ENCODE peak calls at places on chromosomes 12 and 14, in ten cellular contexts. J is ascending aorta, O is fibroblast of lung, A is AG09309, G is nephron progenitor cell, X is cardiac fibroblast, P is OCI-LY7, Z is sigmoid colon, U is tibial artery, N is AG04449. Y is an unnamed sample.

GRCh38 chr12:112226768-112227167 is 101.4 kb downstream of the TRAFD1 start:
- DNase-seq in J (no peak), O (no peak), A (no peak), G (no peak), X (no peak), P (no peak), Z (no peak), U (no peak), N (no peak), Y (no peak)

GRCh38 chr12:16385779-16386646 is 38.6 kb downstream of the MGST1 start:
- DNase-seq in J (no peak), O (peak), A (peak), G (peak), X (peak), P (peak), Z (peak), U (no peak), N (peak), Y (peak)

GRCh38 chr14:72617391-72618011 is 276.4 kb downstream of the DPF3 start:
- DNase-seq in J (no peak), O (peak), A (no peak), G (peak), X (peak), P (no peak), Z (no peak), U (no peak), N (no peak), Y (peak)

GRCh38 chr14:63204407-63205280 is at the start of gene RHOJ:
- DNase-seq in J (no peak), O (peak), A (no peak), G (peak), X (peak), P (no peak), Z (peak), U (no peak), N (no peak), Y (peak)

GRCh38 chr12:65631621-65632111 is 192.6 kb upstream of the HMGA2 start:
- DNase-seq in J (no peak), O (peak), A (peak), G (no peak), X (peak), P (no peak), Z (no peak), U (no peak), N (peak), Y (peak)

GRCh38 chr12:82958966-82959365 is 272.3 kb downstream of the TMTC2 start:
- DNase-seq in J (no peak), O (no peak), A (no peak), G (no peak), X (no peak), P (no peak), Z (no peak), U (no peak), N (no peak), Y (no peak)

GRCh38 chr12:29743801-29744200 is 39.9 kb downstream of the TMTC1 start:
- DNase-seq in J (no peak), O (peak), A (no peak), G (no peak), X (peak), P (no peak), Z (no peak), U (no peak), N (no peak), Y (peak)

GRCh38 chr14:39015360-39015961 is 87.6 kb downstream of the SEC23A start:
- DNase-seq in J (no peak), O (peak), A (peak), G (peak), X (peak), P (peak), Z (no peak), U (no peak), N (no peak), Y (peak)

GRCh38 chr14:66649515-66649914 is 141.6 kb downstream of the GPHN start:
- DNase-seq in J (no peak), O (no peak), A (no peak), G (no peak), X (no peak), P (no peak), Z (no peak), U (no peak), N (no peak), Y (no peak)

GRCh38 chr14:50038398-50039119 is 77.8 kb downstream of the VCPKMT start:
- DNase-seq in J (no peak), O (peak), A (peak), G (no peak), X (peak), P (no peak), Z (no peak), U (no peak), N (peak), Y (peak)

GRCh38 chr12:75526655-75527511 is 15.5 kb upstream of the KRR1 start:
- DNase-seq in J (no peak), O (peak), A (peak), G (peak), X (peak), P (peak), Z (peak), U (no peak), N (no peak), Y (peak)

GRCh38 chr14:51304428-51304827 is 64.4 kb downstream of the TMX1 start:
- DNase-seq in J (no peak), O (peak), A (no peak), G (no peak), X (no peak), P (no peak), Z (no peak), U (no peak), N (no peak), Y (peak)

GRCh38 chr12:52540531-52540930 is 12.4 kb downstream of the KRT71 start:
- DNase-seq in J (no peak), O (no peak), A (no peak), G (no peak), X (no peak), P (no peak), Z (no peak), U (no peak), N (no peak), Y (no peak)

GRCh38 chr12:105278043-105278697 is 42.2 kb upstream of the APPL2 start:
- DNase-seq in J (no peak), O (no peak), A (no peak), G (no peak), X (peak), P (peak), Z (no peak), U (no peak), N (no peak), Y (peak)

GRCh38 chr12:105279460-105280056 is 43.6 kb upstream of the APPL2 start:
- DNase-seq in J (no peak), O (no peak), A (no peak), G (peak), X (peak), P (peak), Z (no peak), U (no peak), N (no peak), Y (peak)

GRCh38 chr12:105280966-105281693 is 45.2 kb upstream of the APPL2 start:
- DNase-seq in J (no peak), O (peak), A (no peak), G (no peak), X (no peak), P (no peak), Z (no peak), U (no peak), N (no peak), Y (peak)

GRCh38 chr12:105285378-105285777 is 45.1 kb upstream of the C12orf75 start:
- DNase-seq in J (no peak), O (no peak), A (no peak), G (no peak), X (no peak), P (no peak), Z (no peak), U (no peak), N (no peak), Y (no peak)

DNA sequence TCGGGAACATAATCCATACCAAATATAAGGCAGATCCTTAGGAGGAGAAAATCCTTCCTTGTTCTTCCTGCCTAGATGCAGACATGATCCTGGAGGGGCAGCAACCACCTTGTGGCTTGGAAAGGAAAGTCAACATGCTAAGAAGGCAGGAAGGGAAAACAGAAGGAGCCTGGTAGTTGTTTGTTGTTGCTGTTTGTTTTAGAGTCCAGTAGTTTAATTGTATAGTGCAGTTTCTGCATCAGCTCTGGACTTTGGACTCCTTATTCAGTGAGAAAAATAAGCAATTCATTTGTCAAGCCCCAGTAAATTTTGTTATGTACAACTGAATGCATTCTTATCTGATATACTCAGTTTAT is 45.7 kb upstream of the APPL2 start:
- DNase-seq in J (no peak), O (no peak), A (no peak), G (no peak), X (no peak), P (no peak), Z (no peak), U (no peak), N (no peak), Y (no peak)
- TF ChIP-seq CTCF in J (no peak), O (peak), A (no peak), G (no peak), X (no peak), P (no peak), Z (no peak), U (no peak), N (no peak), Y (peak)

GRCh38 chr12:48105867-48106563 is at the start of gene SENP1:
- DNase-seq in J (peak), O (peak), A (peak), G (peak), X (peak), P (peak), Z (peak), U (peak), N (no peak), Y (peak)
- TF ChIP-seq CTCF in J (no peak), O (peak), A (peak), G (no peak), X (peak), P (no peak), Z (no peak), U (peak), N (no peak), Y (peak)

GRCh38 chr14:32201196-32201815 is 539 bp upstream of the RNU6-7 start:
- DNase-seq in J (peak), O (peak), A (no peak), G (peak), X (peak), P (peak), Z (peak), U (peak), N (no peak), Y (peak)

GRCh38 chr14:32201816-32202467 is at the start of gene RNU6-7:
- DNase-seq in J (no peak), O (peak), A (no peak), G (peak), X (peak), P (no peak), Z (peak), U (peak), N (no peak), Y (peak)

GRCh38 chr14:32202941-32203882 is at the start of gene RNU6-8:
- DNase-seq in J (peak), O (peak), A (peak), G (peak), X (peak), P (peak), Z (peak), U (peak), N (peak), Y (peak)

GRCh38 chr14:32202468-32202865 is 602 bp downstream of the RNU6-8 start:
- DNase-seq in J (no peak), O (no peak), A (no peak), G (no peak), X (no peak), P (no peak), Z (no peak), U (no peak), N (no peak), Y (no peak)

DNA sequence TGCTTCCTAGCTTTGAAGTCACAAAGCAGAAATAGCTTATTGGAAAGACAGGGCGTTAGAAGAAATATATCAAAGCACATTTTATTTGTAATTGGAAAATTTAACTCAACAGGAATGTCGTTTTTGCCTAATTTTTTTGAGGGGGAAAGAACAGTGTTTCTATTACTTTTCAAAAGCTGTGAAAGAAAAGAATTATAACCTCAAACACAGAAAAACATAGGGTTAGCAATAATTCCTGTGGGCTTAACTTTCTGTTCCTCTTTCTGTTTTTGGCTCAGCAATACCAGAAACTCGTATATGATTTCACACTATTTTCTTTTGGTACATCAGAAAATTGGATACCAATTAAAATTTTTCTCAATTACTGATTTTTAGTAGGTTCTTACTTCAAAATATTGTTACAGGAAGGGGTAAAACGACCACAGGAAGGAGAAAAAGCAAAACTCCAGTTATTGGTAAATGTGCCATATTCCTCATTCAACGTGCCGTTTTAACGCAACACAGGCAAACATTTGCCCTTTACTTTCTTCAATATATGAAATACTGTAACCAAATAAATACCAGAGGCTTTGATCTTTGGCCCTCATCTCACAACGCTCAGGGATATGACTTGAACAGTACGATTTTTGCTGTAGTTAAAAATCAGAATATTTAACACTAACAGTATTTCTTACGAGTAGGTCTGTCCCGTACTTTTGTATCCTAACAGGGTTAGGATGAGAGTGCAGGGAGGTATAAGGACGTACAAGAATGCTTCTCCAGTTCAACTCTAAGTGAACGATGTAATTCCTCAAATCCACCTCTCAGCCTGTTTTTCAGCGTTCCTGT is 1.3 kb upstream of the RNU6-7 start:
- DNase-seq in J (no peak), O (no peak), A (no peak), G (no peak), X (no peak), P (peak), Z (no peak), U (no peak), N (no peak), Y (no peak)
- TF ChIP-seq CTCF in J (no peak), O (no peak), A (no peak), G (no peak), X (no peak), P (no peak), Z (no peak), U (no peak), N (no peak), Y (no peak)

GRCh38 chr12:32944195-32944594 is 47.6 kb upstream of the PKP2 start:
- DNase-seq in J (no peak), O (no peak), A (no peak), G (no peak), X (no peak), P (no peak), Z (no peak), U (no peak), N (no peak), Y (no peak)
- TF ChIP-seq CTCF in J (no peak), O (no peak), A (no peak), G (no peak), X (no peak), P (no peak), Z (no peak), U (no peak), N (no peak), Y (no peak)

GRCh38 chr14:46490150-46490769 is 161.3 kb downstream of the RPL10L start:
- DNase-seq in J (no peak), O (no peak), A (no peak), G (no peak), X (no peak), P (peak), Z (no peak), U (no peak), N (no peak), Y (no peak)
- TF ChIP-seq CTCF in J (no peak), O (no peak), A (no peak), G (peak), X (no peak), P (peak), Z (no peak), U (no peak), N (no peak), Y (no peak)

DNA sequence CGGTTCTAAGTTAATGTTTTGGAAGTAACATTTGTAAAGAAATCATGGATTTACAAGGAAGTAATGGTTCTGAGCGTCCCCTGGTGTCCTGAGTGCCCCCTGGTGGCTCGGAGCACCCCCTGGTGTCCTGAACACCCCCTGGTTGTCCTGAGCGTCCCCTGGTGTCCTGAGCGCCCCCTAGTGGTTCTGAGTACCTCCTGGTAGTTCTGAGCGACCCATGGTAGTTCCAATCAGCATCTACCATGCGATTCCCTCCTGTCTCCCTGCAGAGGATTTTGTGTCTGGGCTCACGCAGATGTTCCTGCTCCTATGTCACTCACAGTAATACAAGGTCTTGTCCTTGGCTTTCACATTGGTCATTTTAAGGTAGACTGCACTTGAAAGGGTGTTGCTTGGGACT is 1352.9 kb downstream of the TMEM121 start:
- DNase-seq in J (no peak), O (no peak), A (no peak), G (no peak), X (no peak), P (peak), Z (no peak), U (no peak), N (no peak), Y (no peak)
- TF ChIP-seq CTCF in J (no peak), O (no peak), A (no peak), G (no peak), X (peak), P (peak), Z (no peak), U (no peak), N (no peak), Y (no peak)

GRCh38 chr14:74577247-74577947 is 34.6 kb downstream of the LTBP2 start:
- DNase-seq in J (no peak), O (peak), A (no peak), G (no peak), X (peak), P (no peak), Z (peak), U (peak), N (no peak), Y (peak)

GRCh38 chr14:74577948-74578275 is 34.1 kb downstream of the LTBP2 start:
- DNase-seq in J (no peak), O (no peak), A (no peak), G (no peak), X (no peak), P (no peak), Z (peak), U (no peak), N (no peak), Y (no peak)

GRCh38 chr14:74580275-74580672 is 31.8 kb downstream of the LTBP2 start:
- DNase-seq in J (no peak), O (no peak), A (no peak), G (no peak), X (no peak), P (no peak), Z (no peak), U (no peak), N (no peak), Y (no peak)

GRCh38 chr14:74578479-74578878 is 33.6 kb downstream of the LTBP2 start:
- DNase-seq in J (no peak), O (no peak), A (no peak), G (no peak), X (no peak), P (no peak), Z (peak), U (no peak), N (no peak), Y (no peak)

GRCh38 chr14:74579447-74580274 is 32.4 kb downstream of the LTBP2 start:
- DNase-seq in J (no peak), O (peak), A (no peak), G (no peak), X (peak), P (no peak), Z (peak), U (no peak), N (peak), Y (peak)
- TF ChIP-seq CTCF in J (no peak), O (no peak), A (no peak), G (no peak), X (no peak), P (no peak), Z (no peak), U (no peak), N (no peak), Y (no peak)

GRCh38 chr12:122326597-122326996 is 60.3 kb upstream of the VPS33A start:
- DNase-seq in J (no peak), O (peak), A (no peak), G (no peak), X (no peak), P (no peak), Z (no peak), U (no peak), N (no peak), Y (no peak)
- TF ChIP-seq CTCF in J (no peak), O (no peak), A (no peak), G (no peak), X (no peak), P (no peak), Z (no peak), U (no peak), N (no peak), Y (no peak)

GRCh38 chr12:14138495-14138894 is 157.1 kb upstream of the GRIN2B start:
- DNase-seq in J (no peak), O (no peak), A (no peak), G (peak), X (no peak), P (peak), Z (no peak), U (no peak), N (no peak), Y (no peak)
- TF ChIP-seq CTCF in J (no peak), O (no peak), A (no peak), G (peak), X (no peak), P (peak), Z (no peak), U (no peak), N (no peak), Y (no peak)

GRCh38 chr12:99253068-99253467 is 394.5 kb upstream of the GARIN6 start:
- DNase-seq in J (no peak), O (no peak), A (no peak), G (no peak), X (no peak), P (peak), Z (no peak), U (no peak), N (no peak), Y (no peak)
- TF ChIP-seq CTCF in J (no peak), O (no peak), A (no peak), G (no peak), X (no peak), P (peak), Z (no peak), U (no peak), N (no peak), Y (no peak)